ENCODE peak calls at places on chromosomes 16 and 17, in nine cellular contexts. One of them, this sample, is unnamed.

GRCh38 chr17:29918922-29919856 is 10.8 kb downstream of the SSH2 start:
- DNase-seq in esophagus muscularis mucosa: no peak
- DNase-seq in SK-N-SH: no peak
- DNase-seq in ovary: no peak
- DNase-seq in K562: no peak
- DNase-seq in transverse colon: no peak
- DNase-seq in sigmoid colon: no peak
- DNase-seq in GM12878: no peak
- DNase-seq in stomach: no peak
- DNase-seq in this sample: no peak

GRCh38 chr17:32627233-32628008 is 140.6 kb downstream of the CDK5R1 start:
- DNase-seq in ovary: peak; percentile 60
- DNase-seq in stomach: no peak
- DNase-seq in SK-N-SH: peak; percentile 13
- DNase-seq in K562: no peak
- DNase-seq in esophagus muscularis mucosa: no peak
- DNase-seq in GM12878: no peak
- DNase-seq in transverse colon: no peak
- DNase-seq in sigmoid colon: no peak
- DNase-seq in this sample: no peak

GRCh38 chr16:29809850-29810698 is 1.9 kb upstream of the PRRT2 start:
- DNase-seq in sigmoid colon: no peak
- DNase-seq in transverse colon: no peak
- DNase-seq in K562: no peak
- DNase-seq in esophagus muscularis mucosa: no peak
- DNase-seq in GM12878: no peak
- DNase-seq in ovary: peak; percentile 60
- DNase-seq in stomach: no peak
- DNase-seq in SK-N-SH: no peak
- DNase-seq in this sample: no peak

GRCh38 chr17:59699218-59699617 is 8.0 kb downstream of the PTRH2 start:
- DNase-seq in ovary: no peak
- DNase-seq in sigmoid colon: no peak
- DNase-seq in K562: no peak
- DNase-seq in stomach: no peak
- DNase-seq in esophagus muscularis mucosa: no peak
- DNase-seq in SK-N-SH: no peak
- DNase-seq in transverse colon: no peak
- DNase-seq in GM12878: no peak
- DNase-seq in this sample: no peak

GRCh38 chr16:8950580-8951077 is 13.1 kb downstream of the USP7 start:
- DNase-seq in ovary: no peak
- DNase-seq in K562: no peak
- DNase-seq in GM12878: no peak
- DNase-seq in sigmoid colon: no peak
- DNase-seq in esophagus muscularis mucosa: no peak
- DNase-seq in SK-N-SH: no peak
- DNase-seq in transverse colon: no peak
- DNase-seq in stomach: no peak
- DNase-seq in this sample: no peak

GRCh38 chr16:66324785-66325184 is 41.7 kb upstream of the CDH5 start:
- DNase-seq in stomach: no peak
- DNase-seq in GM12878: no peak
- DNase-seq in SK-N-SH: peak; percentile 79
- DNase-seq in ovary: no peak
- DNase-seq in K562: peak; percentile 22
- DNase-seq in esophagus muscularis mucosa: no peak
- DNase-seq in sigmoid colon: no peak
- DNase-seq in transverse colon: no peak
- DNase-seq in this sample: no peak

GRCh38 chr17:82871776-82872561 is 32.1 kb upstream of the ZNF750 start:
- DNase-seq in GM12878: no peak
- DNase-seq in stomach: no peak
- DNase-seq in ovary: no peak
- DNase-seq in SK-N-SH: no peak
- DNase-seq in transverse colon: no peak
- DNase-seq in sigmoid colon: no peak
- DNase-seq in esophagus muscularis mucosa: no peak
- DNase-seq in K562: no peak
- DNase-seq in this sample: no peak

GRCh38 chr17:80904036-80904435 is 87.6 kb upstream of the CHMP6 start:
- DNase-seq in transverse colon: no peak
- DNase-seq in ovary: no peak
- DNase-seq in SK-N-SH: no peak
- DNase-seq in stomach: no peak
- DNase-seq in sigmoid colon: no peak
- DNase-seq in GM12878: no peak
- DNase-seq in esophagus muscularis mucosa: no peak
- DNase-seq in K562: no peak
- DNase-seq in this sample: no peak

GRCh38 chr16:70529051-70529777 is 5.6 kb downstream of the SF3B3 start:
- DNase-seq in stomach: no peak
- DNase-seq in ovary: no peak
- DNase-seq in transverse colon: no peak
- DNase-seq in esophagus muscularis mucosa: no peak
- DNase-seq in sigmoid colon: no peak
- DNase-seq in GM12878: no peak
- DNase-seq in K562: peak; percentile 33
- DNase-seq in SK-N-SH: peak; percentile 46
- DNase-seq in this sample: no peak

GRCh38 chr17:77435272-77436057 is 294.7 kb downstream of the SEC14L1 start:
- DNase-seq in sigmoid colon: no peak
- DNase-seq in GM12878: no peak
- DNase-seq in ovary: no peak
- DNase-seq in K562: no peak
- DNase-seq in transverse colon: no peak
- DNase-seq in SK-N-SH: no peak
- DNase-seq in esophagus muscularis mucosa: no peak
- DNase-seq in stomach: no peak
- DNase-seq in this sample: no peak

GRCh38 chr17:48471807-48472484 is 41.9 kb upstream of the SKAP1 start:
- DNase-seq in esophagus muscularis mucosa: no peak
- DNase-seq in sigmoid colon: no peak
- DNase-seq in stomach: no peak
- DNase-seq in GM12878: no peak
- DNase-seq in K562: no peak
- DNase-seq in SK-N-SH: no peak
- DNase-seq in ovary: no peak
- DNase-seq in transverse colon: no peak
- DNase-seq in this sample: no peak

DNA sequence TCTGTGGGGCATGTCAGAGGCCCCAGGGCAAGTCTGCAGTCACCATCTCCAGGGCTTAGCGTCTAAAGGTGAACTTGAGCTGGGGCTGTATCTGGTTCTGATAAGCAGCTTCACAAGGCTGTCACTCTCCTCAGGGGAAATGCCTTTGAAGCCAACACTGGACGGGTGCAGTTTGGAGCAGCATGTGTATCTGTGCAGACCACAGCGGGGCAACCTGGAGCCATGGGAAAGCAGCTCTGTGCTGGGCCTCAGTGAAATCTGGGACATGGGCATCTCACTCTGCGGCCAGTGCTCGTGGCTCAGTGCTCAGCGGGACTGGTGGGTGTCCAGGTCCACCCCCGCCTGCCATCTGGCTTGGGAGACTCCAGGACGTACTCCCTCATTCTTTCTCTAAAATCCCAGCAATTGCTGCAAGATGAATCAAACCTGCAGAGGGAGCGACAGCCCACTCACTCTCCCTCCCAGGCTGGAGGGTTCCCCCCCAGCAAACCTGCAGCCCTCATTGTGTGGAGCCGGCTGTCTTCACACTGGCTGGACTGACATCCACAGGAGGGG is 63.5 kb downstream of the PRMT7 start:
- DNase-seq in ovary: no peak
- DNase-seq in transverse colon: no peak
- DNase-seq in SK-N-SH: no peak
- DNase-seq in GM12878: no peak
- DNase-seq in sigmoid colon: no peak
- DNase-seq in stomach: no peak
- DNase-seq in esophagus muscularis mucosa: no peak
- DNase-seq in K562: no peak
- DNase-seq in this sample: no peak
- H3K27me3 ChIP-seq in ovary: no peaks in the 10 kb centered on the region
- H3K27me3 ChIP-seq in transverse colon: no peaks in the 10 kb centered on the region
- H3K27me3 ChIP-seq in SK-N-SH: no peaks in the 10 kb centered on the region
- H3K27me3 ChIP-seq in GM12878: no peaks in the 10 kb centered on the region
- H3K27me3 ChIP-seq in sigmoid colon: no peaks in the 10 kb centered on the region
- H3K27me3 ChIP-seq in stomach: no peaks in the 10 kb centered on the region
- H3K27me3 ChIP-seq in esophagus muscularis mucosa: no peaks in the 10 kb centered on the region
- H3K27me3 ChIP-seq in K562: peaks cover 65% of the 10 kb centered on the region
- H3K27me3 ChIP-seq in this sample: no peaks in the 10 kb centered on the region

DNA sequence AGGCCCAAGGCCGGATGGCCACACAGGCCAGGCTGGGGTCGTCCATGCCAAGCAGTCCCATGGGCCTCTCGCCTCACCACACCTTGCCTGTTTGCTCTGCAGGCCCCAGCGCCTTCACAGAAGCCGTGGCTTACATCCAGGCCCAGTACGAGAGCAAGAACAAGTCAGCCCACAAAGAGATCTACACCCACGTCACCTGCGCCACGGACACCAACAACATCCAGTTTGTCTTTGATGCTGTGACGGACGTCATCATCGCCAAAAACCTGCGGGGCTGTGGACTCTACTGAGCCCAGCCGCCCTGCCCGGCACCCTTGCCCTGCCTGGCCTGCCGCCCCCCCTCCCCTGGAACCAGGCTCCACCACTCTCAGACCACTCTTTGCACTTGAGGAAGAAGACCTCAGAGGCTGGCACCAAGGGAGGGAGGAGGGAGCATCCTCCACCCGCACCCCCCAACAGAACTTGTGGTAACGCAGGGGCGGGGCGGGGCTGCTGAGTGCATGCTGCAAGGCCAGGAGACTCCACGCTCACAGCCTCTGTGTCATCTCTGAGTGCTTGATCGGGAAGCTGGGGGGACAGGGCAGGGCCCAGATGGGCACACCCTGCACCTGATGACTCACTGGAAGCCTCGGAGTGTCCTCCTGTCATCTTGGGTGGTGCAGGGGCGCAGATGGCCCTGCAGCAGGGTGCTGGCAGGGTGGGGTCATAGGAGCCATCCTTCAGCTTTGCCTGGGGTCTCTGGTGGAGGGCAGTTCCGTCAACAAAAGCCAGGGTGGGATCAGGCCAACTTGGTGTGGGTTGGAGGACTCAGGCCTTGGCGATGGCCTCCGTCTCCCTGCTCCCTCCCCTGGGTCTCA is 81.5 kb downstream of the AMFR start:
- DNase-seq in GM12878: no peak
- DNase-seq in stomach: no peak
- DNase-seq in ovary: no peak
- DNase-seq in transverse colon: no peak
- DNase-seq in sigmoid colon: no peak
- DNase-seq in SK-N-SH: no peak
- DNase-seq in esophagus muscularis mucosa: no peak
- DNase-seq in K562: peak; percentile 27
- DNase-seq in this sample: no peak
- TF ChIP-seq EP300 in GM12878: no peak
- TF ChIP-seq EP300 in stomach: no peak
- TF ChIP-seq EP300 in ovary: no peak
- TF ChIP-seq EP300 in transverse colon: no peak
- TF ChIP-seq EP300 in sigmoid colon: no peak
- TF ChIP-seq EP300 in SK-N-SH: no peak
- TF ChIP-seq EP300 in esophagus muscularis mucosa: no peak
- TF ChIP-seq EP300 in K562: no peak
- TF ChIP-seq EP300 in this sample: no peak

DNA sequence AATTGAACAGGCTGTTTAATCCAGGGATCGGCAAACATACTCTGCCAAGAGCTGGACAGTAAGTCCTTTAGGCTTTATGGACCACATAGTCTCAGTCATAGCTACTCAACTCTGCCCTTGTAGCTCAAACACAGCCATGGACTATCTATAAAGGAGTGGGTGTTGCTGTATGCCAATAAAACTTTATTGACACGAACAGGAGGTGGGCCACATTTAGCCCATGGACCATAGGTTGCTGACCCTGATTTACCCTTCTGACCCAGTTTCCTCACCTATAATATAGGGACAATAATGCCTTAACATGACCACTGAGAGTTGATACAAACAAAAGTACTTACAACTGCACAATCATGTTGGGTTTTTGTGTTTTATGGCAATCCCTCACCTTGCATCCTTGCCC is 257.0 kb upstream of the SDK2 start:
- DNase-seq in GM12878: no peak
- DNase-seq in K562: no peak
- DNase-seq in transverse colon: no peak
- DNase-seq in esophagus muscularis mucosa: no peak
- DNase-seq in SK-N-SH: no peak
- DNase-seq in sigmoid colon: no peak
- DNase-seq in ovary: no peak
- DNase-seq in stomach: no peak
- DNase-seq in this sample: no peak
- H3K27me3 ChIP-seq in GM12878: peaks cover 8% of the 10 kb centered on the region
- H3K27me3 ChIP-seq in K562: peaks cover 47% of the 10 kb centered on the region
- H3K27me3 ChIP-seq in transverse colon: peaks cover 86% of the 10 kb centered on the region
- H3K27me3 ChIP-seq in esophagus muscularis mucosa: peaks cover 27% of the 10 kb centered on the region
- H3K27me3 ChIP-seq in SK-N-SH: no peaks in the 10 kb centered on the region
- H3K27me3 ChIP-seq in sigmoid colon: peaks cover 25% of the 10 kb centered on the region
- H3K27me3 ChIP-seq in ovary: no peaks in the 10 kb centered on the region
- H3K27me3 ChIP-seq in stomach: no peaks in the 10 kb centered on the region
- H3K27me3 ChIP-seq in this sample: peaks cover 77% of the 10 kb centered on the region

DNA sequence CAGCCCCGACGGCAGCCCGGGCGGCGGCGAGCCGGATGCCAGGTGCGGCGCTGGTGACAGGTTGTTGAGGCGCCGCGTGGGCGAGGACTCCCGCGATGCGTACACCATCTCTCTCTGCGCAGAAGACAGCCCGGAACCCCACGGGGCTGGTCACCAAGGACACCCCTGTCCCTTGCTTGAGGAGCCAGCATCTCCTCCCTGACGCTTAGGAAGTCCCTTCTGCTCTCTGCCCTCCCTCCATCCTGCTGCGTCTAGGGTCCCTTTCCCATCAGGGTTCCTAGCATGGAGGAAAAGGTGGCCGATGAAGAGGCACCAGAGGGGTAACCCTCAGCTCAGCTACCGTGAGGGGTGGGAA is 43.6 kb downstream of the SRCIN1 start:
- DNase-seq in stomach: no peak
- DNase-seq in transverse colon: no peak
- DNase-seq in ovary: no peak
- DNase-seq in SK-N-SH: no peak
- DNase-seq in K562: no peak
- DNase-seq in sigmoid colon: no peak
- DNase-seq in esophagus muscularis mucosa: no peak
- DNase-seq in GM12878: no peak
- DNase-seq in this sample: no peak
- TF ChIP-seq EP300 in stomach: no peak
- TF ChIP-seq EP300 in transverse colon: no peak
- TF ChIP-seq EP300 in ovary: no peak
- TF ChIP-seq EP300 in SK-N-SH: no peak
- TF ChIP-seq EP300 in K562: no peak
- TF ChIP-seq EP300 in sigmoid colon: no peak
- TF ChIP-seq EP300 in esophagus muscularis mucosa: no peak
- TF ChIP-seq EP300 in GM12878: no peak
- TF ChIP-seq EP300 in this sample: no peak